ENCODE peak calls at places on chromosomes 13 and 19, in four cellular contexts. B is CD8-positive, alpha-beta T cell; I is cardiac fibroblast; S is A549. Z is an unnamed sample.

GRCh38 chr13:35455022-35455421 is 21.5 kb downstream of the MAB21L1 start:
- DNase-seq in B (no peak), S (no peak), I (no peak), Z (no peak)

GRCh38 chr19:56091066-56091490 is 30.0 kb downstream of the ZNF787 start:
- DNase-seq in I (peak), B (no peak), S (peak), Z (peak)

GRCh38 chr19:5032101-5032967 is 63.4 kb downstream of the KDM4B start:
- DNase-seq in B (no peak), I (no peak), S (no peak), Z (no peak)

GRCh38 chr13:107099661-107100060 is 531.7 kb upstream of the ARGLU1 start:
- DNase-seq in S (no peak), I (no peak), B (no peak), Z (no peak)

GRCh38 chr19:1293782-1294621 is 8.3 kb downstream of the EFNA2 start:
- DNase-seq in B (no peak), I (no peak), S (no peak), Z (no peak)

GRCh38 chr13:109026266-109026665 is 396.9 kb downstream of the MYO16 start:
- DNase-seq in B (no peak), S (no peak), I (no peak), Z (no peak)

GRCh38 chr13:95596701-95597100 is 44.2 kb downstream of the CLDN10 start:
- DNase-seq in S (no peak), B (no peak), I (no peak), Z (no peak)

GRCh38 chr13:73421310-73421912 is 362.6 kb downstream of the KLF5 start:
- DNase-seq in I (peak), S (no peak), B (no peak), Z (no peak)

GRCh38 chr13:85509512-85509911 is 289.7 kb downstream of the SLITRK6 start:
- DNase-seq in B (no peak), I (no peak), S (peak), Z (no peak)

GRCh38 chr13:53216767-53217166 is 188.2 kb downstream of the OLFM4 start:
- DNase-seq in I (no peak), S (no peak), B (no peak), Z (peak)

GRCh38 chr13:85367887-85368286 is 431.3 kb downstream of the SLITRK6 start:
- DNase-seq in I (peak), S (no peak), B (no peak), Z (peak)

GRCh38 chr13:52786747-52787146 is 47.1 kb upstream of the CNMD start:
- DNase-seq in B (no peak), I (no peak), S (no peak), Z (no peak)

GRCh38 chr19:40775632-40776022 is 306 bp downstream of the MIA start:
- DNase-seq in B (no peak), I (no peak), S (no peak), Z (no peak)

GRCh38 chr13:26629260-26629659 is 71.8 kb downstream of the WASF3 start:
- DNase-seq in I (no peak), S (peak), B (no peak), Z (peak)

GRCh38 chr13:23984541-23984940 is 87.2 kb upstream of the C1QTNF9B start:
- DNase-seq in I (no peak), S (no peak), B (no peak), Z (no peak)

GRCh38 chr19:30471441-30471840 is 99.3 kb downstream of the ZNF536 start:
- DNase-seq in B (no peak), S (no peak), I (no peak), Z (no peak)

GRCh38 chr13:45548281-45548680 is 67.3 kb downstream of the ERICH6B start:
- DNase-seq in I (no peak), S (no peak), B (no peak), Z (no peak)

GRCh38 chr19:42129399-42130253 is 2.6 kb downstream of the POU2F2 start:
- DNase-seq in S (no peak), I (peak), B (no peak), Z (no peak)

GRCh38 chr19:47661571-47661970 is 51.7 kb upstream of the EHD2 start:
- DNase-seq in S (no peak), B (no peak), I (peak), Z (no peak)

GRCh38 chr13:111204438-111205177 is 89.5 kb downstream of the ARHGEF7 start:
- DNase-seq in I (peak), S (no peak), B (no peak), Z (peak)

GRCh38 chr13:84491952-84492351 is 609.7 kb upstream of the SLITRK1 start:
- DNase-seq in S (no peak), B (no peak), I (no peak), Z (no peak)

GRCh38 chr19:6509118-6509971 is 7.2 kb upstream of the TUBB4A start:
- DNase-seq in B (no peak), S (peak), I (no peak), Z (no peak)

GRCh38 chr13:43377149-43377548 is 353.8 kb downstream of the DNAJC15 start:
- DNase-seq in S (no peak), B (no peak), I (peak), Z (no peak)

GRCh38 chr13:49693877-49694276 is 2.6 kb upstream of the EBPL start:
- DNase-seq in S (no peak), B (no peak), I (no peak), Z (no peak)

GRCh38 chr19:58356971-58357797 is 3.9 kb upstream of the A1BG start:
- DNase-seq in I (peak), B (no peak), S (no peak), Z (no peak)

GRCh38 chr13:33016414-33017409 is at the start of gene KL:
- DNase-seq in S (peak), I (no peak), B (no peak), Z (peak)
- H3K4me3 ChIP-seq in S (peak), I (peak), B (peak), Z (peak)

GRCh38 chr13:89383891-89384290 is 1712.7 kb downstream of the SLITRK5 start:
- DNase-seq in I (no peak), S (no peak), B (no peak), Z (no peak)
- H3K4me3 ChIP-seq in I (no peak), S (no peak), B (no peak), Z (no peak)

DNA sequence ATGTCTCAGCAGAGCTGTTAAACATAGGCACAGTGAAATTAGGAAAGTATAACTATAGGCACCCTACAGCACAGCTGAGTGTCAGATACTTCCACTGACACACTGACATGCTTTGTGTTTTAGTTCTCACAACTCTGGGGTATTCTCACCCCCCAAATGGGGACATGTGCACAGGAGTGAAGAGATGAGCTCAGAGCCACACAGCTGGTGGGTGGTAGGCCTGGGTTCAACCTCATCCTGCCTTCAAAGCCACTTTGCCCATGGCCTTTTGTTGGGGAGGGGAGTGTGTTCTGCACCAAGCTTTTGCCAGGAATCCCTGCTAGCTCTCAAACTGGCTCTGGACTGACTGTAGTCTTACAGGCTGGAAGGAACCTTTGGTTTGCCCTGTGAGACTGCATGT is 1.7 kb upstream of the SLC35E1 start:
- DNase-seq in S (no peak), B (no peak), I (no peak), Z (no peak)
- H3K4me3 ChIP-seq in S (no peak), B (no peak), I (peak), Z (no peak)

GRCh38 chr19:14149011-14149410 is 12.6 kb upstream of the ASF1B start:
- DNase-seq in B (no peak), S (no peak), I (no peak), Z (no peak)

GRCh38 chr19:14150041-14150769 is 13.8 kb upstream of the ASF1B start:
- DNase-seq in S (no peak), B (no peak), I (no peak), Z (no peak)

GRCh38 chr19:14147797-14148605 is 11.6 kb upstream of the ASF1B start:
- DNase-seq in S (peak), B (peak), I (peak), Z (peak)

GRCh38 chr19:14150770-14151661 is 14.6 kb upstream of the ASF1B start:
- DNase-seq in I (no peak), S (no peak), B (no peak), Z (no peak)

DNA sequence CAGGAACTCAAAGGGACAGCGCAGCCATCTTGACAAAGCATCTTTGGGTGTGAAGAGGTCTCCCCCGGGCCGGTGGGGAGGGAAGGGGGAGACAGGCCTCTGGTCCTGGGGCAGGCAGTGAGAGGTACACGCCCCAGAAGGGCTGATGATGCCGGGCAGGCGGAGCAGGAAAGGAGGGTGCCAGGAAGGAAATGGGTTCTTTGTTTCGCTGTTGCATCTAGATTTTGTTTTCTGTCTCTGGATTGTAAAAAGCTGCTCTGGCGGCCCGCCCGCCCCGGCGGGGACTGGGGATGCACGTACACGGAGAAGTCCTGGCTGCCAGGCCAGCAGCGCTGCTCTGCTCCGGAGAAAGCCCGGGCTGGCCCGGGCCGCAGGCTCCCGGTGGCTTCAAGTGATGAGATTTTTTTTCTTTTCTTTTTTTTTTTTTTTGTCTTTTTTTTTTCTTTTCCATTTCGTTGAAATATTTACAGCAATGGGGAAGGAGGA is 13.2 kb upstream of the ASF1B start:
- DNase-seq in B (peak), S (no peak), I (peak), Z (peak)
- H3K4me3 ChIP-seq in B (peak), S (no peak), I (no peak), Z (no peak)

GRCh38 chr19:7670790-7671189 is 1.9 kb downstream of the RETN start:
- DNase-seq in I (no peak), B (no peak), S (no peak), Z (no peak)
- H3K4me3 ChIP-seq in I (no peak), B (peak), S (no peak), Z (no peak)

GRCh38 chr13:78601886-78602560 is 1.3 kb downstream of the POU4F1 start:
- DNase-seq in I (no peak), S (no peak), B (no peak), Z (no peak)
- H3K4me3 ChIP-seq in I (no peak), S (no peak), B (peak), Z (peak)

GRCh38 chr19:7636317-7636690 is 606 bp upstream of the STXBP2 start:
- DNase-seq in S (no peak), B (no peak), I (no peak), Z (peak)
- H3K4me3 ChIP-seq in S (peak), B (peak), I (no peak), Z (peak)

GRCh38 chr13:48038763-48039162 is 1.2 kb downstream of the NUDT15 start:
- DNase-seq in I (no peak), B (no peak), S (no peak), Z (no peak)
- H3K4me3 ChIP-seq in I (peak), B (no peak), S (peak), Z (peak)

GRCh38 chr19:3028305-3029069 is 593 bp downstream of the TLE2 start:
- DNase-seq in S (no peak), I (no peak), B (no peak), Z (no peak)

GRCh38 chr19:3029070-3029923 is at the start of gene TLE2:
- DNase-seq in I (no peak), B (no peak), S (no peak), Z (no peak)

GRCh38 chr19:3026768-3027167 is 2.3 kb downstream of the TLE2 start:
- DNase-seq in I (no peak), B (no peak), S (no peak), Z (no peak)

GRCh38 chr19:3027292-3027691 is 1.8 kb downstream of the TLE2 start:
- DNase-seq in I (no peak), B (no peak), S (no peak), Z (no peak)

GRCh38 chr19:3027981-3028304 is 1.1 kb downstream of the TLE2 start:
- DNase-seq in B (no peak), I (no peak), S (no peak), Z (no peak)
- H3K4me3 ChIP-seq in B (no peak), I (no peak), S (no peak), Z (peak)

GRCh38 chr19:49491804-49492572 is 4.2 kb upstream of the RPS11 start:
- DNase-seq in B (no peak), S (no peak), I (no peak), Z (no peak)

GRCh38 chr19:49489601-49490167 is 2.3 kb downstream of the RPL13A start:
- DNase-seq in S (peak), B (no peak), I (no peak), Z (no peak)

GRCh38 chr19:49488863-49489537 is 1.6 kb downstream of the RPL13A start:
- DNase-seq in B (no peak), I (no peak), S (no peak), Z (no peak)

GRCh38 chr19:49491030-49491803 is 3.8 kb downstream of the RPL13A start:
- DNase-seq in S (no peak), I (no peak), B (no peak), Z (no peak)

DNA sequence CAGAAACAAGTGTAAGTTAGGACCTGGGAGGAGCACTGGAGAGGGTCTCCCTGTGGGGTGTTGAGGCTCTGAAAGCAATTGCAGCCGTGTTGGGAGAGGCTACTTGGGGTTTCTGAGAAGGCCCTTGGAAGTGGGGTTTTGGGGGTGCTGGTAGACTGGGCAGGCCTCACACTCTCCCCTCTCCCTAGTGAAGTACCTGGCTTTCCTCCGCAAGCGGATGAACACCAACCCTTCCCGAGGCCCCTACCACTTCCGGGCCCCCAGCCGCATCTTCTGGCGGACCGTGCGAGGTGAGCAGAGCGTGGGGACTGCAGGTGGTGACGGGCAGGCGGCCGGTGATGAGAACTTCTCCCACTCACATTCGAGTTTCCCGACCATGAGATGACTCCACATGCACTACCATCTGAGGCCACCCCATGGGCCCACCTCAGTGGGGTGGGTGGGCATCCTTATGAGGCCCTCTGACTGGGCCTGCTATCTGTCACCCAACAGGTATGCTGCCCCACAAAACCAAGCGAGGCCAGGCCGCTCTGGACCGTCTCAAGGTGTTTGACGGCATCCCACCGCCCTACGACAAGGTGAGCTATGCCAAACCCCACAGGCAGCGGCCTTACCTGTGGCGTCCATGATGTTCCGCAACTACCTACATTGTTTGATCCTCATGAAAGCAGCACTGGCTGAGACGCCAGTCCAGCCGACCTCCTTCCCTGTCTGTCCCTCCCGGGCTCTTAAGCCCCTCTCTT is 3.0 kb downstream of the RPL13A start:
- DNase-seq in I (no peak), B (no peak), S (no peak), Z (no peak)
- H3K4me3 ChIP-seq in I (peak), B (no peak), S (peak), Z (peak)